ENCODE peak calls at places on chromosomes 6 and 20, in six cellular contexts. E is CD4-positive, CD25-positive, alpha-beta regulatory T cell; T is RWPE2; W is naive thymus-derived CD4-positive, alpha-beta T cell; K is neural progenitor cell; I is psoas muscle. U is an unnamed sample. For H3K36me3, the result is how much of the 10 kb centered on the place peaks cover.

GRCh38 chr6:82084324-82084920 is 163.1 kb downstream of the IBTK start:
- DNase-seq in E (no peak), T (no peak), W (no peak), K (no peak), I (no peak), U (no peak)

GRCh38 chr6:2854394-2854982 is 12.8 kb upstream of the SERPINB1 start:
- DNase-seq in E (no peak), T (no peak), W (no peak), K (no peak), I (no peak), U (no peak)

GRCh38 chr6:27605401-27606342 is 132.8 kb upstream of the ZNF184 start:
- DNase-seq in E (no peak), T (peak), W (no peak), K (peak), I (no peak), U (no peak)

GRCh38 chr6:126537437-126537836 is 197.5 kb downstream of the CENPW start:
- DNase-seq in E (no peak), T (no peak), W (no peak), K (no peak), I (no peak), U (no peak)

GRCh38 chr20:32580970-32581838 is 3.9 kb downstream of the NOL4L start:
- DNase-seq in E (no peak), T (no peak), W (no peak), K (peak), I (no peak), U (no peak)

GRCh38 chr6:116763871-116764270 is 1.6 kb downstream of the FAM162B start:
- DNase-seq in E (no peak), T (no peak), W (no peak), K (no peak), I (no peak), U (no peak)

GRCh38 chr6:43990627-43991619 is 136.3 kb downstream of the MRPL14 start:
- DNase-seq in E (no peak), T (no peak), W (no peak), K (no peak), I (no peak), U (peak)

GRCh38 chr20:25065044-25065624 is 7.2 kb upstream of the ACSS1 start:
- DNase-seq in E (no peak), T (peak), W (no peak), K (no peak), I (no peak), U (no peak)

GRCh38 chr6:11324453-11325023 is 92.1 kb upstream of the NEDD9 start:
- DNase-seq in E (no peak), T (no peak), W (no peak), K (no peak), I (no peak), U (no peak)

GRCh38 chr6:40642837-40643236 is 55.7 kb upstream of the LRFN2 start:
- DNase-seq in E (no peak), T (no peak), W (no peak), K (no peak), I (no peak), U (no peak)

GRCh38 chr20:4167261-4168004 is 152.1 kb upstream of the RNF24 start:
- DNase-seq in E (no peak), T (no peak), W (no peak), K (peak), I (no peak), U (no peak)

GRCh38 chr6:82687855-82688254 is 324.2 kb downstream of the TPBG start:
- DNase-seq in E (no peak), T (no peak), W (no peak), K (no peak), I (no peak), U (no peak)

GRCh38 chr6:143540192-143540591 is 28.7 kb upstream of the FUCA2 start:
- DNase-seq in E (no peak), T (no peak), W (no peak), K (no peak), I (no peak), U (no peak)

GRCh38 chr20:13034115-13034514 is 25.3 kb downstream of the SPTLC3 start:
- DNase-seq in E (no peak), T (no peak), W (no peak), K (no peak), I (no peak), U (no peak)

GRCh38 chr20:50580016-50580747 is 70.0 kb downstream of the PTPN1 start:
- DNase-seq in E (peak), T (peak), W (peak), K (peak), I (peak), U (peak)

GRCh38 chr20:50789968-50790650 is 4.8 kb upstream of the BCAS4 start:
- DNase-seq in E (no peak), T (peak), W (no peak), K (no peak), I (no peak), U (peak)

GRCh38 chr6:129663531-129663930 is 46.4 kb downstream of the ARHGAP18 start:
- DNase-seq in E (no peak), T (no peak), W (no peak), K (no peak), I (no peak), U (no peak)

GRCh38 chr6:30837870-30838269 is 46.4 kb upstream of the DDR1 start:
- DNase-seq in E (no peak), T (no peak), W (no peak), K (no peak), I (no peak), U (no peak)

GRCh38 chr6:116332096-116332495 is 38.7 kb upstream of the DSE start:
- DNase-seq in E (no peak), T (no peak), W (no peak), K (no peak), I (no peak), U (no peak)

GRCh38 chr20:20085071-20085470 is 32.7 kb downstream of the CFAP61 start:
- DNase-seq in E (no peak), T (no peak), W (no peak), K (no peak), I (peak), U (no peak)

GRCh38 chr20:38152175-38153010 is 12.7 kb downstream of the TGM2 start:
- DNase-seq in E (no peak), T (peak), W (no peak), K (no peak), I (peak), U (peak)

GRCh38 chr6:73652637-73653570 is 888 bp downstream of the SLC17A5 start:
- DNase-seq in E (peak), T (no peak), W (peak), K (peak), I (peak), U (peak)

GRCh38 chr20:63031251-63032014 is 24.7 kb upstream of the BHLHE23 start:
- DNase-seq in E (no peak), T (peak), W (no peak), K (no peak), I (no peak), U (peak)

GRCh38 chr20:63032861-63033634 is 26.3 kb upstream of the BHLHE23 start:
- DNase-seq in E (no peak), T (peak), W (no peak), K (peak), I (no peak), U (peak)

GRCh38 chr20:63033635-63034510 is 27.1 kb upstream of the BHLHE23 start:
- DNase-seq in E (no peak), T (peak), W (no peak), K (no peak), I (no peak), U (no peak)

GRCh38 chr20:63029358-63030121 is 22.8 kb upstream of the BHLHE23 start:
- DNase-seq in E (no peak), T (peak), W (no peak), K (peak), I (no peak), U (peak)

GRCh38 chr20:63032026-63032800 is 25.4 kb upstream of the BHLHE23 start:
- DNase-seq in E (no peak), T (peak), W (no peak), K (no peak), I (no peak), U (peak)
- H3K36me3 ChIP-seq in E (under half), T (under half), W (under half), K (under half), I (under half), U (under half)

GRCh38 chr6:36599791-36600209 is 5.6 kb downstream of the SRSF3 start:
- DNase-seq in E (peak), T (peak), W (peak), K (peak), I (peak), U (peak)
- H3K27ac ChIP-seq in E (peak), T (peak), W (peak), K (peak), I (peak), U (no peak)

DNA sequence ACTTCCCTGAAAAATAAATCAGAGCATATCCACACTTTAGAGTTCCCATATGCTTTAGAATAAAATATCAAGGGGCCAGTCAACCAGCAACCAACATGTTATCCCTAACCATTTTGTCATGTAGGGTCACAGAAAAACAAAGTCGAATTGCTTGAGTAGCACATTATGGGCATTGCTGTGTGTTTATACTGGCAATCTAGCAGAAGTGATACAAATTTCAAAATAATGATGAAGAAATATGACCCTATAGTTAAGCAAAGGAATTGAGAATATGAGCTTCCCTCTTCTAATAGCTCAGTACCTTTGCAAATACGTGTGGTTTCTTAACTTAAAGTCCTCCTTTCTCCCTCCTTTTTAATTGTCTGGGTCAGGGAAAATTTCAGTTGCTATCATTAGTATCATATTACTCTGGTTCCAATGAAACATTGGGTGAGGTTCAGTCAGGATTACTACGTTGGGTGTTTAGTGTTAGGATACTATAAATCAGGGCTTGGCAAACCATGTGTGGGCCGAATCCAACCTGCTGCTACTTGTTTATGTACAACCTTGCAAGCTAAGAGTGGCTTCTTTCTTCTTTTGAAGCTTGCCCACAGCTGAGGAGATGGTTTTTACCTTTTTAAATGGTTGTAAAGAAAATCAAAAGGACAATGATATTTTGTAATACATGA is 166.8 kb upstream of the CARMIL1 start:
- DNase-seq in E (no peak), T (peak), W (no peak), K (no peak), I (no peak), U (no peak)
- H3K36me3 ChIP-seq in E (half or more), T (under half), W (under half), K (under half), I (under half), U (half or more)

GRCh38 chr6:101531538-101531937 is 138.0 kb downstream of the GRIK2 start:
- DNase-seq in E (no peak), T (no peak), W (no peak), K (no peak), I (no peak), U (no peak)
- H3K27ac ChIP-seq in E (no peak), T (no peak), W (no peak), K (no peak), I (no peak), U (no peak)

GRCh38 chr6:166839006-166839405 is 117.3 kb downstream of the RNASET2 start:
- DNase-seq in E (no peak), T (no peak), W (no peak), K (no peak), I (no peak), U (no peak)

GRCh38 chr6:166836785-166837718 is 119.3 kb downstream of the RNASET2 start:
- DNase-seq in E (no peak), T (peak), W (no peak), K (no peak), I (no peak), U (no peak)

GRCh38 chr6:166830891-166831363 is 125.4 kb downstream of the RNASET2 start:
- DNase-seq in E (no peak), T (no peak), W (no peak), K (no peak), I (no peak), U (no peak)

GRCh38 chr6:166830185-166830890 is 126.0 kb downstream of the RNASET2 start:
- DNase-seq in E (no peak), T (no peak), W (no peak), K (no peak), I (no peak), U (no peak)

DNA sequence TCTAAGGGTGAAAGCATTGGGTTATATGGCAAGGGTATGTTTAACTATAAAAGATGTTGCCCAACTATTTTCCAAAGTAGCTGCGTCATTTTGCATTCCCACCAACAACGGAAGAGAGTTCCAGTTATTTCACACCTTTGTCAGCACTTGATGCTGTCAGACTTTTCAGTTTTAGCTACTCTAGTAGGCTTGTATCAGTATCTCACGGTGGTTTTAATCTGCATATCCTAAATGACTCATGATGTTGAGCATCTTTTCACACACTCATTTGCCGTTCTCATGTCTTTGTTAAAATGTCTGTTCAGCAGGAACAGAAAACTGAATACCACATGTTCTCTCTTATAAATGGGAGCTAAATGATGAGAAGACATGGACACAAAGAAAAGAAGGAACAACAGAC is 122.3 kb downstream of the RNASET2 start:
- DNase-seq in E (no peak), T (no peak), W (no peak), K (no peak), I (no peak), U (no peak)
- H3K36me3 ChIP-seq in E (under half), T (under half), W (under half), K (under half), I (under half), U (under half)

GRCh38 chr6:98832282-98833100 is 1.9 kb upstream of the POU3F2 start:
- DNase-seq in E (no peak), T (no peak), W (no peak), K (peak), I (no peak), U (no peak)

GRCh38 chr6:98834060-98835031 is at the start of gene POU3F2:
- DNase-seq in E (peak), T (no peak), W (peak), K (peak), I (peak), U (peak)

GRCh38 chr6:98835149-98836024 is 1.0 kb downstream of the POU3F2 start:
- DNase-seq in E (no peak), T (no peak), W (no peak), K (peak), I (no peak), U (no peak)

GRCh38 chr6:98831057-98832031 is 3.0 kb upstream of the POU3F2 start:
- DNase-seq in E (no peak), T (no peak), W (no peak), K (peak), I (no peak), U (no peak)

DNA sequence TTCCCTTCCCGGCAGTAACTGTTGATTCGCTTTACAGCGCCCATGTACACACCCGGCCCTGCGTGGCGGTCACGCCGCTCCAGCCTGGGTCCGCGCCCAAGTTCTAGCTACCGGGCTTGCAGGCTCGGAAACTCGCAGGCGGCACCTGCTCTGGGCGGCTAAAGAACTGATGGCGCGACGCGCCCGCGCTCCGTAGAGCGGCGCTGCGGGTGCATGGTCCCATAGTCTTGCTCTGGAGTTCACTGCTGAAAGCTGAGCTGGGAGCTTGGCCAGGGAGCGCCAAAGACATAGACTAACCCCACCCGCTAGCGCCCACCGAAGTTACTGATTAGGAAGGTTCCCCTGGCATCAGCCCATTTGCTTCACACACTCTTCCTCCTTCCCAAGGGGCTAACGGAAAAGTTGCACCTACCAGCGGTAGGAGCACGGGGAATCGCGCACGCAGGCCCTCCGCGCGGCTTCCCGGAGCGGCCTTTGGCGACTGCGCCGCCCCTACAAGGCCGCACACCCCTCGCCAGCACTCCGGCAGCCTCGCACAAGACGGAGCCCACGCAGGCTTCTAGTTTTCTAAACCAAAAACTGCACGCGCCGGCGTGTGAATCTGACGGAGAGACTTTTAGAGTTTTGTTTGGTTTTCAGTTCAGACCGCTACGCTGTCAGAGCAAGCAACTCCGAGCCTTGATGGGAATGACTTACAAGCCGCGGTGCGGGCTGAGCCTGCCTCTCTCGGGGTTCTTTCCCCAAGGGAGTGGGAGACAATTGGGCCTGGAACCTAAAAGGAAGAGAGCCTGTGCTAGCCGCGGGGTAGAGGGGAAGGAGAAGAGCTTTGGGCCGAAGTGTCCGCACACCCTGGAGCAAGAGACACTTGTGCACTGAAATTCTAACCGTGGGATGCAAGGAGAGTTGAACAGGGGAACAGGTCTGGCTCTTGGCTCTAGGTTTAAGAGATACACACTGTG is 994 bp upstream of the POU3F2 start:
- DNase-seq in E (no peak), T (no peak), W (peak), K (peak), I (no peak), U (peak)
- H3K27ac ChIP-seq in E (no peak), T (no peak), W (no peak), K (no peak), I (no peak), U (no peak)

GRCh38 chr6:170405311-170405975 is 98.9 kb downstream of the FAM120B start:
- DNase-seq in E (no peak), T (peak), W (no peak), K (no peak), I (no peak), U (no peak)

GRCh38 chr6:170404036-170404435 is 97.5 kb downstream of the FAM120B start:
- DNase-seq in E (no peak), T (no peak), W (no peak), K (peak), I (no peak), U (no peak)

GRCh38 chr6:170402318-170403040 is 95.9 kb downstream of the FAM120B start:
- DNase-seq in E (no peak), T (no peak), W (no peak), K (no peak), I (no peak), U (no peak)

GRCh38 chr6:170403451-170403850 is 96.9 kb downstream of the FAM120B start:
- DNase-seq in E (no peak), T (no peak), W (no peak), K (peak), I (no peak), U (no peak)

DNA sequence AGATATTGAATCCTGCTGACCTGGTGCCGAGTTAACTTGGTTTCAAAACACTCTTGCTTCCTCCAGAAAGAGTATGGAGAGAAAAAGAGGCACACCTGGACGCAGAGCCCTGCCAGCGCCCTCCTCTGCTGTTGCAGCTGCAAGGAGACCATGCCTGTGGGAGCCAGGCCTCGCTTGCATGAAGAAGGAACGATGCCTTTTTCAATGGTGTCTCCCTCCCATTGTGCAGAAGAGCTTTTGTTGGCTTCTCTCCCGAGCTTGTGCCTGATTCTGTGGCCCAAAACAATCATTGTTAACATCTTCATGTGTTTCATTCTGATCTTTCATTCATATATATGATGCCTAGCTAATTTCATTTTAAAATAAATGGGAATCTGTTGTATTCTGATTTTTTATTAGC is 98.1 kb downstream of the FAM120B start:
- DNase-seq in E (no peak), T (no peak), W (no peak), K (no peak), I (no peak), U (no peak)
- H3K36me3 ChIP-seq in E (half or more), T (under half), W (under half), K (under half), I (half or more), U (half or more)